ENCODE peak calls at places on chromosomes 13 and 19, in five cellular contexts. One of them, this sample, is unnamed.

GRCh38 chr19:29834991-29835390 is 23.2 kb downstream of the CCNE1 start:
- DNase-seq in heart right ventricle: no peak
- DNase-seq in adrenal gland: no peak
- DNase-seq in right lobe of liver: no peak
- DNase-seq in AG04449: no peak
- DNase-seq in this sample: no peak

GRCh38 chr13:102212729-102213128 is 189.1 kb downstream of the FGF14 start:
- DNase-seq in AG04449: no peak
- DNase-seq in adrenal gland: no peak
- DNase-seq in right lobe of liver: no peak
- DNase-seq in heart right ventricle: no peak
- DNase-seq in this sample: no peak

GRCh38 chr13:60538566-60538965 is 141.5 kb downstream of the TDRD3 start:
- DNase-seq in AG04449: no peak
- DNase-seq in adrenal gland: no peak
- DNase-seq in heart right ventricle: no peak
- DNase-seq in right lobe of liver: no peak
- DNase-seq in this sample: no peak

GRCh38 chr19:45643024-45643926 is 4.1 kb upstream of the EML2 start:
- DNase-seq in adrenal gland: peak; percentile 82
- DNase-seq in heart right ventricle: peak; percentile 91
- DNase-seq in AG04449: no peak
- DNase-seq in right lobe of liver: peak; percentile 84
- DNase-seq in this sample: peak; percentile 73

GRCh38 chr13:57470491-57470890 is 161.1 kb upstream of the PCDH17 start:
- DNase-seq in AG04449: no peak
- DNase-seq in adrenal gland: no peak
- DNase-seq in right lobe of liver: no peak
- DNase-seq in heart right ventricle: no peak
- DNase-seq in this sample: no peak

GRCh38 chr19:48695743-48696352 is at the start of gene FUT2:
- DNase-seq in right lobe of liver: peak; percentile 54
- DNase-seq in adrenal gland: no peak
- DNase-seq in AG04449: no peak
- DNase-seq in heart right ventricle: no peak
- DNase-seq in this sample: no peak

GRCh38 chr19:45752639-45753038 is 16.4 kb downstream of the SIX5 start:
- DNase-seq in adrenal gland: peak; percentile 58
- DNase-seq in heart right ventricle: no peak
- DNase-seq in AG04449: no peak
- DNase-seq in right lobe of liver: no peak
- DNase-seq in this sample: no peak

GRCh38 chr19:11598103-11598483 is 810 bp downstream of the ZNF627 start:
- DNase-seq in adrenal gland: no peak
- DNase-seq in heart right ventricle: no peak
- DNase-seq in AG04449: no peak
- DNase-seq in right lobe of liver: no peak
- DNase-seq in this sample: no peak

GRCh38 chr19:57841364-57841763 is 8.3 kb upstream of the ZNF587 start:
- DNase-seq in AG04449: peak; percentile 70
- DNase-seq in right lobe of liver: no peak
- DNase-seq in adrenal gland: no peak
- DNase-seq in heart right ventricle: no peak
- DNase-seq in this sample: no peak
- H3K4me3 ChIP-seq in AG04449: no peak overlapping the region
- H3K4me3 ChIP-seq in right lobe of liver: no peak overlapping the region
- H3K4me3 ChIP-seq in adrenal gland: no peak overlapping the region
- H3K4me3 ChIP-seq in heart right ventricle: no peak overlapping the region
- H3K4me3 ChIP-seq in this sample: no peak overlapping the region

DNA sequence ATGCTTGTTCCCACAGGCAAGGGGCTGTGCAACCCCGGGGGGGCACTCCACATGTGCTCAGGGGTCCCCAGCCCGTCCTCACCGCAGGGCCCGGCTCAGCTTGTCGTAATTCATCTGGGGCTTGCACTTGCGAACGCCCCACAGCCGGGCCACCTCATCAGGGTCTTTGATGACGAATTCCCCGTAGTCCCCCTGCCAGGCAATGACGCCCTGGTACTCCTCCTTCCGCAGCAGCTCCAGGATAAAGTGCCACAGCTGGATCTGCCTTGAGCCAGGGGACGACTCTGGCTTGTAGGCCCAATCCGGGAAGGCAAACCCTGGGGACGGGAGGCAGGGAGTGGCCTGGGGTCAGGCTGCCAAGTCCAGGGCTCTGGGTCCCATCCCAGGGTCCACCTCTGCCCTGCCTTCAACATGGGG is 4.7 kb downstream of the ERF start:
- DNase-seq in adrenal gland: peak; percentile 60
- DNase-seq in right lobe of liver: no peak
- DNase-seq in AG04449: no peak
- DNase-seq in heart right ventricle: peak; percentile 50
- DNase-seq in this sample: no peak
- H3K4me3 ChIP-seq in adrenal gland: no peak overlapping the region
- H3K4me3 ChIP-seq in right lobe of liver: no peak overlapping the region
- H3K4me3 ChIP-seq in AG04449: no peak overlapping the region
- H3K4me3 ChIP-seq in heart right ventricle: no peak overlapping the region
- H3K4me3 ChIP-seq in this sample: no peak overlapping the region

GRCh38 chr13:83883061-83883523 is 818 bp upstream of the SLITRK1 start:
- DNase-seq in adrenal gland: no peak
- DNase-seq in right lobe of liver: no peak
- DNase-seq in AG04449: no peak
- DNase-seq in heart right ventricle: no peak
- DNase-seq in this sample: no peak

GRCh38 chr13:83880275-83881027 is 1.8 kb downstream of the SLITRK1 start:
- DNase-seq in heart right ventricle: no peak
- DNase-seq in adrenal gland: no peak
- DNase-seq in right lobe of liver: no peak
- DNase-seq in AG04449: no peak
- DNase-seq in this sample: no peak

GRCh38 chr13:83882626-83882959 is 319 bp upstream of the SLITRK1 start:
- DNase-seq in adrenal gland: no peak
- DNase-seq in AG04449: no peak
- DNase-seq in heart right ventricle: no peak
- DNase-seq in right lobe of liver: no peak
- DNase-seq in this sample: no peak

GRCh38 chr13:83881031-83881727 is 1.1 kb downstream of the SLITRK1 start:
- DNase-seq in right lobe of liver: no peak
- DNase-seq in AG04449: no peak
- DNase-seq in heart right ventricle: no peak
- DNase-seq in adrenal gland: no peak
- DNase-seq in this sample: no peak

DNA sequence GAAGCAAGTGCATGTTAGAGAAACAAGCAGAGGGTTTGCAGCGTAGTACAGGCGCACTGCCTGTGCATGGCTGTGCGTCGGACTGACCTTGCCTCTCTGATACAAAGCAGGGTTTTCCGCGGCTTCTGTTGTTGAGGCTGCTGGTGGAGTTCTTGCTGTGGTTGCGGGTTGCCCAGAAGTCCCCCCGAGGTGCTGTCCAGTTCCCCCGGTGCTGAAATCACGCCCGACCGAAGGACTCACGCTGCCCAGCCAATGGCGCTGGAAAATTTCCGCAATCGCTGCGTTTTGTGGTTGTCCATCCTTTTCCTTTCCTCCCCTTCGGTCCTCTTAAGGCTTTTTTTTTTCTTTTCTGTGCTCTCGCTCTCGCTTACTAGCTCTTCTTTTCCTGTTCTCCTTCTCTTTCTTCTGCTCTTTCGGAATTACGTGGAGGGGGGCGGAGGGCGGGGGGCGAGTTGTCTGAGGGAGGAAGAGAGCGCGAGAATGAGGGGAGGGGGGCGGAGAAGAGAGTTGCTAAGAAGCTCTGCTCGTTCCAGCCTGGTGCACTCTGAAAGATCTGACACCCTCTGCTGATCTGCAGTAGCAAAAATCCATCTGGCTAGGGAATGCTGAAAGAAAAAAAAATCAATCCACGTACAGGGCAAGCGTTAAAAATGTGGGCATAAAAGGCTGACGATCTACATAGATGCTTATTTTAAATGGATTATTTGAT is at the start of gene SLITRK1:
- DNase-seq in heart right ventricle: peak; percentile 35
- DNase-seq in right lobe of liver: no peak
- DNase-seq in adrenal gland: peak; percentile 43
- DNase-seq in AG04449: no peak
- DNase-seq in this sample: peak; percentile 18
- H3K4me3 ChIP-seq in heart right ventricle: no peak within 1 kb of the TSS
- H3K4me3 ChIP-seq in right lobe of liver: no peak within 1 kb of the TSS
- H3K4me3 ChIP-seq in adrenal gland: no peak within 1 kb of the TSS
- H3K4me3 ChIP-seq in AG04449: peak within 1 kb of the TSS; percentile 63
- H3K4me3 ChIP-seq in this sample: no peak within 1 kb of the TSS

DNA sequence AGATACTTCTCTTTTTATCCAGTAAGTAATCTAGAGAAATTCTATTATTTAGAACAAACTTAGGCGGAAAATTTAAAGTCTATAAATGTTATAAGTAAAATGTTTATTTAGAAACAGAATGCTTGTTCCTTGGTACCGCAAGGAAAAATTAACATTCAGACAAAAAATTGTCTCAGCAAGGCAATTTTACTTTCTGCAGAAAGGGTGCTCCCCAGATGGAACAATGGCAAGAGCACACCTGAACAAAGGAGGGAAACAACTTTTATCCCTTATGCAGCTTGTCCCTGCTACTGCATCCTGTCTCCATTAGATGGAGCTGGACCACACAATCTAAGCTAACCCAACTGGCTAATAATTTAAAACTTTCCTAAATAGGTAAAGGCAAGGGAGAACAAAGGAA is 6.5 kb upstream of the ZNF708 start:
- DNase-seq in adrenal gland: no peak
- DNase-seq in right lobe of liver: no peak
- DNase-seq in AG04449: no peak
- DNase-seq in heart right ventricle: no peak
- DNase-seq in this sample: no peak
- H3K4me3 ChIP-seq in adrenal gland: no peak overlapping the region
- H3K4me3 ChIP-seq in right lobe of liver: no peak overlapping the region
- H3K4me3 ChIP-seq in AG04449: no peak overlapping the region
- H3K4me3 ChIP-seq in heart right ventricle: no peak overlapping the region
- H3K4me3 ChIP-seq in this sample: no peak overlapping the region

DNA sequence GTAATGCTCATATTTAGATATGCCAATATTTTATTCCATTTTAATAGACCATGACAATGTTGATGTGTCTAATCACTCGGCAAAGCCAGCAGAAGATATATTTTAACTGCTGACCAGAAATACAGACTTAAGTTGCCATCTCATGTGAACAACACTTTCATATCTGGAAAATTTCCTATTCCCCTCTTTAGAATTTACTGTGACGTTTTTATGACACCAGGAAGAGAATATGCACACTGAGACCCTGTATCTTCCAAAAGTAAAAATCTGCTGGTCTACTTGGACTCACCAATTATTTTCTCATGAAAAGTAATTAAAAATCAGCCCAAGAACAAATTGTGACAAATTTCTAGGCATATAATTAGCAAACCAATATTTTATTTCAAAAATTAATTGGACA is 2.1 kb downstream of the PROSER1 start:
- DNase-seq in AG04449: no peak
- DNase-seq in heart right ventricle: no peak
- DNase-seq in adrenal gland: no peak
- DNase-seq in right lobe of liver: no peak
- DNase-seq in this sample: no peak
- H3K4me3 ChIP-seq in AG04449: peak overlapping the region; percentile 16
- H3K4me3 ChIP-seq in heart right ventricle: no peak overlapping the region
- H3K4me3 ChIP-seq in adrenal gland: no peak overlapping the region
- H3K4me3 ChIP-seq in right lobe of liver: peak overlapping the region; percentile 85
- H3K4me3 ChIP-seq in this sample: peak overlapping the region; percentile 99

DNA sequence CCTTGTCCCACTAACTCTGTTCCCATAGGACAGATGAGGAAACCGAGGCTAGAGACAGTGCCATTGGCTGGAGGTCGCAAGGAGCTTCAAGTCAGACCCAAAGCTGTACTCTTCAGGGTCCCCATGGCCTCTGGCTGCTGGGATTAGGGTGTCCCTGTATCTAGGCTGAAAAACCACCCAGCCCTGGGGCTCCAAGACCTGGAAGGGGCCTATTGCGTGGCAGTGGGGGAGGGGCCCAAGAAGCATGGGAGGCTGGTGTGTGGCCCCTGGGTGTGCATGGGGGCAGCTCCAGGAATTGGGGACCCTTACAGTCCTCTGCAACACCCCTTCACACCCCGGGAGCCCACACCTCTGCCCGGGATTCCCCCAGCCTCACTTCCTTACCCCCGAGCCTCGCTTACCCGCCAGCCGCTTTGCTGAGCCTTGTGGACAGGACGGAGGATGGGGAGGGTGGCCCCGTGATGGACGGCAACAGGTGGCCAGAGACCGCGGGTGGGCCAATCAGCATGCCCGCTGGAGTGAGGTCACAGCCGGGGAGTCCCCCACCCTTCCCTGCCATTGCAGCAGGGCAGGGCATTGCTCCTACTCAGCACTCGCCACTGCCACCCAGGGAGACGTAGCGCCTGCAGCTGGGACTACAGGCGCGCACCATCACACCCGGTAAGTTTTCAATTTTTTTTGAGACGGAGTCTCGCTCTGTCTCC is at the start of gene JSRP1:
- DNase-seq in AG04449: no peak
- DNase-seq in heart right ventricle: no peak
- DNase-seq in adrenal gland: no peak
- DNase-seq in right lobe of liver: no peak
- DNase-seq in this sample: no peak
- H3K4me3 ChIP-seq in AG04449: no peak within 1 kb of the TSS
- H3K4me3 ChIP-seq in heart right ventricle: no peak within 1 kb of the TSS
- H3K4me3 ChIP-seq in adrenal gland: no peak within 1 kb of the TSS
- H3K4me3 ChIP-seq in right lobe of liver: no peak within 1 kb of the TSS
- H3K4me3 ChIP-seq in this sample: no peak within 1 kb of the TSS